ENCODE peak calls at places on chromosome 18, in four cellular contexts. J is adipocyte, W is spleen, N is Panc1. V is an unnamed sample. For H3K36me3, the result is how much of the 10 kb centered on the place peaks cover.

GRCh38 chr18:42108071-42108470 is 153.0 kb downstream of the PIK3C3 start:
- DNase-seq in W (no peak), J (no peak), N (no peak), V (no peak)

GRCh38 chr18:34543356-34543755 is 166.7 kb upstream of the DTNA start:
- DNase-seq in J (no peak), W (no peak), N (no peak), V (no peak)

GRCh38 chr18:51655327-51655698 is 457.8 kb upstream of the MEX3C start:
- DNase-seq in N (no peak), W (no peak), J (no peak), V (no peak)

GRCh38 chr18:79518683-79519128 is 123.0 kb downstream of the NFATC1 start:
- DNase-seq in N (no peak), W (peak), J (no peak), V (no peak)

GRCh38 chr18:48728204-48728833 is 189.5 kb downstream of the CTIF start:
- DNase-seq in N (no peak), J (peak), W (no peak), V (no peak)

GRCh38 chr18:22912835-22913234 is 20.3 kb upstream of the RBBP8 start:
- DNase-seq in W (no peak), N (no peak), J (peak), V (no peak)

GRCh38 chr18:25827961-25828561 is 262.4 kb downstream of the SS18 start:
- DNase-seq in J (peak), W (no peak), N (no peak), V (no peak)

GRCh38 chr18:63339920-63340484 is 20.4 kb upstream of the BCL2 start:
- DNase-seq in N (no peak), J (peak), W (no peak), V (peak)

GRCh38 chr18:65365245-65365955 is 385.4 kb upstream of the CDH7 start:
- DNase-seq in J (no peak), W (no peak), N (no peak), V (no peak)

GRCh38 chr18:4987452-4988405 is 209.3 kb downstream of the AKAIN1 start:
- DNase-seq in W (no peak), N (no peak), J (no peak), V (no peak)

GRCh38 chr18:54222922-54223567 is 1.4 kb downstream of the MBD2 start:
- DNase-seq in J (no peak), W (no peak), N (no peak), V (peak)

GRCh38 chr18:54218299-54218698 is 6.2 kb downstream of the MBD2 start:
- DNase-seq in J (no peak), W (no peak), N (no peak), V (peak)

GRCh38 chr18:54220406-54220805 is 4.1 kb downstream of the MBD2 start:
- DNase-seq in N (no peak), W (no peak), J (no peak), V (peak)

GRCh38 chr18:54215069-54215468 is 9.4 kb downstream of the MBD2 start:
- DNase-seq in W (no peak), N (no peak), J (peak), V (no peak)

GRCh38 chr18:54217624-54218023 is 6.8 kb downstream of the MBD2 start:
- DNase-seq in J (no peak), N (no peak), W (no peak), V (peak)
- H3K36me3 ChIP-seq in J (under half), N (under half), W (under half), V (under half)

DNA sequence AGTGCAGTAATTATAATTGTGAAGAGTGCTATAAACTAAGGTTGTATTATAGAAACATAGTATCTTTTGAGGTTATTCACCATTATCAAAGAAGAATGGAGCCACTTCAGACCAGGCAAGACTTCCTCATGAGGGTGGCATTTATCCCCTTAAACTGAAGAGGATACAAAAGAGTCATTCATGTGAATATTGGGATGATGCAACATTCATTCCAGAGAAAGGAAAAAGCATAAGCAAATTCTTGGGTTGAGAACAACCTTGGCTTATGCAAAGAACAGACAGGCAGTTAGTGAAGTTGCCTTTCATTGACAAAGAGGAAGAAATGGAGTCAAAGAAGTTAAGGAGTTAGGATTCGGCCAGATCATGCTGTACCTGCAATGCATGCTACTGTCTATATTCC is 682.5 kb downstream of the MBD2 start:
- DNase-seq in J (peak), W (no peak), N (no peak), V (no peak)
- H3K36me3 ChIP-seq in J (under half), W (under half), N (under half), V (under half)

DNA sequence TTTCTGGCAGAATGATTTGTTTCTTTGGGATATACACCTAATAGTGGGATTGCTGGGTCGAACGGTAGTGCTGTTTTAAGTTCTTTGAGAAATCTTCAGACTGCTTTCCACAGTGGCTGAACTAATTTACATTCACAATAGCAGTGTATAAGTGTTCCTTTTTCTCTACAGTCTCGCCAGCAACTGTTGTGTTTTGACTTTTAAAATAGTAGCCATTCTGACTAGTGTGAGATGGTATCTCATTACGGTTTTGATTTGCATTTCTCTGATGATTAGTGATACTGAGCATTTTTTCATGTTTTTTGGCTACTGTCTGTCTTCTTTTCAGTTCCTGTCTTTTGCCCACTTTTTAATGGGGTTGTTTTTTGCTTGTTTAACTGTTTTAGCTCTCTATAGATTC is 306.2 kb downstream of the KIAA1328 start:
- DNase-seq in W (no peak), J (no peak), N (no peak), V (no peak)
- H3K36me3 ChIP-seq in W (under half), J (under half), N (under half), V (under half)

GRCh38 chr18:58630071-58630470 is 1.2 kb upstream of the ALPK2 start:
- DNase-seq in J (no peak), W (no peak), N (no peak), V (no peak)
- H3K36me3 ChIP-seq in J (under half), W (under half), N (under half), V (under half)

GRCh38 chr18:66646622-66647021 is 42.7 kb upstream of the CDH19 start:
- DNase-seq in W (no peak), N (no peak), J (no peak), V (no peak)
- H3K36me3 ChIP-seq in W (under half), N (under half), J (under half), V (under half)

GRCh38 chr18:8821531-8821930 is 116.2 kb downstream of the MTCL1 start:
- DNase-seq in W (no peak), N (no peak), J (no peak), V (no peak)

GRCh38 chr18:8822643-8823042 is 117.3 kb downstream of the MTCL1 start:
- DNase-seq in J (no peak), W (no peak), N (no peak), V (no peak)

GRCh38 chr18:8824846-8825245 is 119.5 kb downstream of the MTCL1 start:
- DNase-seq in W (no peak), J (no peak), N (no peak), V (no peak)

GRCh38 chr18:8825273-8825672 is 119.9 kb downstream of the MTCL1 start:
- DNase-seq in J (no peak), N (no peak), W (no peak), V (no peak)

GRCh38 chr18:8823530-8823929 is 118.2 kb downstream of the MTCL1 start:
- DNase-seq in W (no peak), N (no peak), J (no peak), V (no peak)
- H3K36me3 ChIP-seq in W (under half), N (under half), J (half or more), V (under half)

DNA sequence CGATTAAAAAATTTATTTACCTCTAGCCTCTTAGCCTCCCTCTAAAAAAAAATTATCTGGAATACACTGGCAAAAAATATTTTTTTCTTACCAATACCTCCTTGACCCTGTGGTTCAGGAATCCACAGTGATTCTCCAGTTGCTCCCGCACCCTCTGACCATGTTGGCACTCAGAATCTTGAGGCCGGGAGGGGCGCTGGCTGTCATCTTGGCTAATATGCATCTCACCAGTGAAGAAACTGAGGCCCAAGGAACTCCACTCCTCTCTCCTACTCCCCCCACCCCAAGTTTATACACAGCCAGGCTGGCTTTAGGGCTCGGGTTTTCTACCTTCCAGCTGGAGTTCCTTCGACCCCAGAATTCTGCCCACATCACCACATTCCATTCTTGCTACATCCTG is 97.8 kb upstream of the THOC1 start:
- DNase-seq in N (no peak), W (no peak), J (no peak), V (no peak)
- H3K36me3 ChIP-seq in N (under half), W (under half), J (under half), V (under half)

DNA sequence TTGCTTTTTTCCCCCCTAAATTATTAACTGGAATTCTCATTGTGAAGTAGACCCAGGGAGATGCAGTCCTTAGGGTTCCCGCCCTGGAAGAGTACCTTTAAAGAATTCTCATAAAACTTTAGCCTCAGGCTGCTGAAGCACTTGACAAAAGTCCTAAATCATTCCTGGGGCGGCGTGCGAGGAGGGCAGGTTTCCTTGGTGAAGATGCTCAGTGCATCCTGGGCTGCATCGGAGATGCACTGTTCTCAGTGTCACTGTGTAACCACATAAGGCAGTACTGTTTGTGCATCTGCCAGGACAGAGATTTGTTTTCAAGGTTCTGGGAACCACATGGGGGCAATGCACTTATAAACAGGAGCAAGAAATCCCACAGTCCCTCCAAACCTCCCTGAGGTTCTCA is 62.7 kb downstream of the ZNF236 start:
- DNase-seq in J (no peak), N (no peak), W (no peak), V (no peak)
- H3K36me3 ChIP-seq in J (under half), N (under half), W (under half), V (under half)

V was measured in Karpas-422.